ENCODE peak calls at places on chromosomes 7 and 10, in seven cellular contexts. I is IMR-90; A is CD8-positive, alpha-beta T cell; K is OCI-LY7; H is cardiac muscle cell; C is Caco-2; N is cardiac fibroblast. L is an unnamed sample.

GRCh38 chr10:62560207-62560819 is 186.1 kb downstream of the ZNF365 start:
- DNase-seq in H (peak; percentile 85), A (no peak), I (peak; percentile 79), K (no peak), C (no peak), N (peak; percentile 56), L (peak; percentile 89)

GRCh38 chr7:79806161-79806734 is 328.4 kb upstream of the GNAI1 start:
- DNase-seq in A (no peak), I (peak; percentile 42), K (no peak), H (peak; percentile 57), N (peak; percentile 56), C (no peak), L (no peak)

GRCh38 chr10:17206210-17206709 is 4.8 kb upstream of the TRDMT1 start:
- DNase-seq in C (no peak), I (peak; percentile 93), A (peak; percentile 11), H (peak; percentile 63), K (no peak), N (peak; percentile 55), L (peak; percentile 89)

GRCh38 chr7:6465862-6466261 is 18.1 kb upstream of the DAGLB start:
- DNase-seq in C (no peak), K (no peak), A (no peak), N (no peak), I (no peak), H (no peak), L (no peak)

GRCh38 chr7:140653319-140654108 is 12.9 kb upstream of the DENND2A start:
- DNase-seq in C (peak; percentile 71), I (peak; percentile 86), H (peak; percentile 86), K (peak; percentile 59), N (peak; percentile 86), A (no peak), L (peak; percentile 73)

GRCh38 chr7:47329320-47329926 is 252.5 kb downstream of the TNS3 start:
- DNase-seq in K (no peak), C (no peak), H (no peak), N (no peak), A (no peak), I (peak; percentile 44), L (no peak)

GRCh38 chr10:119654540-119654939 is 3.4 kb downstream of the BAG3 start:
- DNase-seq in I (no peak), K (no peak), A (no peak), N (peak; percentile 50), H (peak; percentile 33), C (no peak), L (no peak)

GRCh38 chr10:6244510-6244909 is 41.8 kb downstream of the PFKFB3 start:
- DNase-seq in N (no peak), I (no peak), A (no peak), K (no peak), H (no peak), C (no peak), L (no peak)

GRCh38 chr7:4683043-4683883 is 1.2 kb downstream of the FOXK1 start:
- DNase-seq in I (no peak), K (no peak), N (peak; percentile 26), A (peak; percentile 9), H (no peak), C (peak; percentile 45), L (no peak)

GRCh38 chr7:130297628-130298027 is 4.7 kb downstream of the CPA4 start:
- DNase-seq in A (no peak), N (no peak), I (no peak), C (no peak), K (no peak), H (no peak), L (no peak)

GRCh38 chr7:27303021-27303420 is 60.4 kb downstream of the EVX1 start:
- DNase-seq in A (no peak), C (no peak), K (no peak), I (no peak), H (no peak), N (no peak), L (peak; percentile 7)

GRCh38 chr7:103598326-103598905 is 152.4 kb upstream of the SLC26A5 start:
- DNase-seq in N (no peak), A (no peak), I (no peak), K (no peak), C (no peak), H (no peak), L (no peak)

GRCh38 chr7:128260069-128260468 is 19.0 kb downstream of the LEP start:
- DNase-seq in I (no peak), C (peak; percentile 58), N (no peak), K (no peak), H (no peak), A (no peak), L (no peak)
- H3K4me3 ChIP-seq in I (no peak overlapping the region), C (no peak overlapping the region), N (no peak overlapping the region), K (no peak overlapping the region), H (no peak overlapping the region), A (no peak overlapping the region), L (no peak overlapping the region)

DNA sequence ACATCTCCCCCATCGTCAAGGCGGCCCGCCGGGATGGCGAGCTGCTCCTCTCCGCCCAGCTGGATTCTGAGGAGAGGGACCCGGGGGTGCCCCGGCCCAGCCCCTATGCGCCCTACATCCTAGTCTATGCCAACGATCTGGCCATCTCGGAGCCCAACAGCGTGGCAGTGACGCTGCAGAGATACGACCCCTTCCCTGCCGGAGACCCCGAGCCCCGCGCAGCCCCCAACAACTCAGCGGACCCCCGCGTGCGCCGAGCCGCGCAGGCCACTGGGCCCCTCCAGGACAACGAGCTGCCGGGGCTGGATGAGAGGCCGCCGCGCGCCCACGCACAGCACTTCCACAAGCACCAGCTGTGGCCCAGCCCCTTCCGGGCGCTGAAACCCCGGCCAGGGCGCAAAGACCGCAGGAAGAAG is 10.1 kb downstream of the GDF10 start:
- DNase-seq in K (no peak), I (no peak), N (no peak), C (no peak), H (no peak), A (no peak), L (no peak)
- TF ChIP-seq CTCF in K (no peak), I (no peak), N (no peak), C (no peak), H (no peak), A (no peak), L (no peak)

DNA sequence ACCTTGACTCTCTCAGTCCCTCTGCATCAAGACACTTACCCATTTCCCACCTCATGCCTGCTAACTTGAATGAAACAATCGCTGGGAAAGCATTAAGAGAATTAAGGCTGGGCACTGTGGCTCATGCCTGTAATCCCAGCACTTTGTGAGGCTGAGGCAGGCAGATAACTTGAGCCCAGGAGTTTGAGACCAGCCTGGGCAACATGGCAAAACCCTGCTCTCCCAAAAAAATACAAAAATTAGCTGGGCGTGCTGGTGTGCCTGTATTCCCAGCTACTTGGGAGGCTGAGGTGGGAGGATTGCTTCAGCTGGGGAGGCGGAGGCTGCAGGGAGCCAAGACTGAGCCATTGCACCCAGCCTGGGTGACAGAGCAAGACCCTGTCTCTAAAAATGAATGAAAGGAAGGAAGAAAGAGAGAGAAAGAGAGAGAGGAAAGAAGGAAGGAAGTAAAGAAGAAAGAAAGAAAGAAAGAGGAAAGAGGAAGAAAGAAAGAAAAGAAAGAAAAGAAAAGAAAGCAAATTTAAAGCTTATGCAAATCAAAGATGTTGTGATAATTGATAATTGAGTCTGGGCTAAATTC is 646 bp downstream of the SERPINE1 start:
- DNase-seq in H (no peak), K (no peak), C (no peak), I (no peak), N (no peak), A (no peak), L (no peak)
- H3K4me3 ChIP-seq in H (no peak overlapping the region), K (no peak overlapping the region), C (no peak overlapping the region), I (peak overlapping the region; percentile 56), N (peak overlapping the region; percentile 95), A (no peak overlapping the region), L (peak overlapping the region; percentile 61)

GRCh38 chr7:88801046-88801445 is 5.5 kb upstream of the TEX47 start:
- DNase-seq in A (no peak), H (no peak), I (no peak), K (no peak), N (no peak), C (no peak), L (no peak)
- TF ChIP-seq CTCF in A (no peak), H (no peak), I (no peak), K (no peak), N (no peak), C (no peak), L (no peak)

DNA sequence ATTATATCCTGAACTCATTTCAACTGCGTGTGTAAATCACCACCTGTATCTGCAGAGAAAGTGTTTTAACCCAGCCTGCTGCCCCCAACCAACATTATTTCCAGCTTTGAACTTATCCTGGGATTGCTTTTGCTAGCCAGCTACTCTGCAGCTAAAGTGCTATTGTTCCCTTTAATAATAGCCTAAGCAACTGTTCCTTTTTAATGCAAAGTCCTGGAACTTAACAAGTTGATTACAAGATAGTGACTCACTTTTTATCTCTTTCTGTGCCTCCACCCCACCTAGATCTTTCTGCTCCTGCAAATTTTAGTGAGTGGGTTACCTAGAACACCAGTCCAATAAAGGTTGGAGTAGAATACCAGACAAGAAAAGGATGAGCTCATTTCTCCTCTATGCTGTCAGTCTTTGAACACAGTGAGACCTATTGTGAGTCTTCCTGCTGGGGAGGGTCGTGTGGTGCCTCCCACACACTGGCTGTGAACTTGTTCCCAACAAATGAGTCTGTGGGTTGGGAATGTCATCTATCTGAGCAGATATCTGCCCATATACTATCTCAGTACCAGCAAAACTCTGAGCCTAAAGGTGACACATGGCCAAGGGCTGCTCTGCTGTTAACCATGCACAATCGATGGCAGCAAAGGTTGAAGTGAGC is 137.7 kb downstream of the FAM204A start:
- DNase-seq in I (no peak), C (no peak), A (no peak), K (no peak), N (no peak), H (no peak), L (no peak)
- H3K4me3 ChIP-seq in I (no peak overlapping the region), C (no peak overlapping the region), A (no peak overlapping the region), K (no peak overlapping the region), N (no peak overlapping the region), H (no peak overlapping the region), L (no peak overlapping the region)

GRCh38 chr7:23864984-23865383 is 155.0 kb downstream of the STK31 start:
- DNase-seq in H (peak; percentile 77), A (no peak), C (no peak), N (peak; percentile 57), K (no peak), I (peak; percentile 43), L (peak; percentile 81)

GRCh38 chr7:23863209-23863798 is 153.3 kb downstream of the STK31 start:
- DNase-seq in H (peak; percentile 56), I (peak; percentile 17), N (peak; percentile 39), K (peak; percentile 17), C (no peak), A (no peak), L (peak; percentile 60)
- TF ChIP-seq CTCF in H (peak; percentile 65), I (peak; percentile 32), N (peak; percentile 78), K (peak; percentile 76), C (peak; percentile 62), A (peak; percentile 28), L (peak; percentile 59)

L was measured in foreskin fibroblast.